ENCODE peak calls at places on chromosomes 3 and 15, in five cellular contexts. B is heart right ventricle, W is lower lobe of right lung, U is psoas muscle, Z is fibroblast of lung. L is an unnamed sample.
A peak's percentile ranks its signal among the peaks of the same experiment; 100 is the strongest.

GRCh38 chr3:129105862-129106261 is 15.7 kb downstream of the RAB43 start:
- DNase-seq in Z (no peak), U (no peak), W (peak; percentile 1), B (no peak), L (no peak)

GRCh38 chr3:127541320-127541719 is 49.2 kb downstream of the TPRA1 start:
- DNase-seq in U (no peak), B (no peak), Z (no peak), W (no peak), L (no peak)

GRCh38 chr15:45393851-45394250 is 15.5 kb upstream of the GATM start:
- DNase-seq in W (no peak), B (no peak), U (no peak), Z (no peak), L (no peak)

GRCh38 chr3:143302638-143303171 is 183.1 kb downstream of the CHST2 start:
- DNase-seq in U (peak; percentile 73), B (peak; percentile 74), Z (peak; percentile 81), W (peak; percentile 48), L (no peak)

GRCh38 chr3:58251653-58252052 is 14.1 kb downstream of the ABHD6 start:
- DNase-seq in U (no peak), Z (no peak), W (no peak), B (no peak), L (no peak)

GRCh38 chr3:29064085-29064484 is 216.8 kb upstream of the RBMS3 start:
- DNase-seq in U (no peak), B (no peak), W (no peak), Z (peak; percentile 68), L (no peak)

GRCh38 chr3:8778475-8778874 is 9.1 kb upstream of the OXTR start:
- DNase-seq in W (no peak), B (no peak), Z (no peak), U (no peak), L (no peak)

GRCh38 chr3:53238051-53238850 is 17.6 kb downstream of the TKT start:
- DNase-seq in B (no peak), W (no peak), Z (peak; percentile 94), U (no peak), L (peak; percentile 70)

GRCh38 chr3:175535351-175535750 is 676.2 kb downstream of the NAALADL2 start:
- DNase-seq in B (no peak), U (no peak), W (no peak), Z (no peak), L (no peak)

GRCh38 chr3:34012102-34012461 is 213.7 kb downstream of the PDCD6IP start:
- DNase-seq in W (no peak), B (no peak), U (no peak), Z (peak; percentile 98), L (no peak)

GRCh38 chr3:126389112-126389791 is 5.5 kb upstream of the CFAP100 start:
- DNase-seq in U (peak; percentile 97), Z (peak; percentile 90), B (peak; percentile 85), W (peak; percentile 97), L (peak; percentile 96)

GRCh38 chr3:159860727-159861126 is 127.9 kb upstream of the IL12A start:
- DNase-seq in B (no peak), W (no peak), Z (no peak), U (no peak), L (no peak)

GRCh38 chr3:65888980-65889706 is 149.6 kb downstream of the MAGI1 start:
- DNase-seq in W (no peak), U (no peak), B (peak; percentile 14), Z (peak; percentile 96), L (no peak)

GRCh38 chr3:61924065-61924740 is 362.8 kb downstream of the PTPRG start:
- DNase-seq in U (peak; percentile 83), B (peak; percentile 80), Z (no peak), W (no peak), L (no peak)

GRCh38 chr3:141650783-141651182 is 87.3 kb upstream of the RNF7 start:
- DNase-seq in Z (no peak), U (no peak), B (no peak), W (no peak), L (no peak)

GRCh38 chr3:52471371-52472238 is 16.2 kb downstream of the NISCH start:
- DNase-seq in B (peak; percentile 79), U (peak; percentile 83), W (peak; percentile 82), Z (peak; percentile 60), L (peak; percentile 88)

GRCh38 chr3:52244061-52244628 is 1.4 kb upstream of the PPM1M start:
- DNase-seq in W (peak; percentile 76), B (peak; percentile 32), U (peak; percentile 57), Z (peak; percentile 19), L (peak; percentile 79)

GRCh38 chr3:70244422-70244821 is 68.0 kb downstream of the MDFIC2 start:
- DNase-seq in U (no peak), B (no peak), Z (no peak), W (no peak), L (no peak)

GRCh38 chr15:61421938-61422337 is 192.8 kb upstream of the RORA start:
- DNase-seq in U (no peak), B (no peak), Z (no peak), W (no peak), L (no peak)

GRCh38 chr15:89654311-89654761 is 931 bp downstream of the KIF7 start:
- DNase-seq in W (no peak), Z (peak; percentile 48), B (no peak), U (no peak), L (no peak)

GRCh38 chr3:105580551-105580950 is 213.8 kb downstream of the ALCAM start:
- DNase-seq in Z (no peak), B (no peak), U (no peak), W (no peak), L (no peak)

GRCh38 chr15:39132071-39132470 is 448.8 kb upstream of the THBS1 start:
- DNase-seq in B (no peak), U (no peak), W (no peak), Z (no peak), L (no peak)

GRCh38 chr15:39134282-39134681 is 446.6 kb upstream of the THBS1 start:
- DNase-seq in B (no peak), Z (no peak), W (no peak), U (no peak), L (no peak)

GRCh38 chr15:39133201-39133600 is 447.7 kb upstream of the THBS1 start:
- DNase-seq in B (no peak), Z (peak; percentile 92), W (no peak), U (no peak), L (no peak)

GRCh38 chr15:39130556-39131379 is 450.1 kb upstream of the THBS1 start:
- DNase-seq in Z (no peak), B (no peak), U (no peak), W (no peak), L (no peak)

DNA sequence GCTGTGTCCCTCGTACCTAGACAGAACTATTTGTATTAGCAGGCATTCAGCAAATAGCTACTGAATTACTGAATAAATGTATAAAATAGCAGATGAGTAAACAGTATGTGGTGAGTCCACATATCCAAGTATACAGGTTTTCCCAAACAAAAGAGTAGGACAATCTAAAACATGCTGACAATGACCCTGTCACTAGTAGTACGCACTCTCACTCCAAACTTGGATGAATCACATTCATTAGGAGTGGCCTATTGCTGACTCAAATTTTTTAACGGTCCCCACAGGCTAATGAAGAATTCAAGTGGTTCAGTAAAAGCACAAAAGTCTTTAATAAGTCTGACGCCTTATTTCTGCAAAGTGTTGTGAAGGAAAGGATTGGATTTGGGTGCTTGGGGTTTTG is 449.3 kb upstream of the THBS1 start:
- DNase-seq in W (no peak), B (no peak), U (no peak), Z (no peak), L (no peak)
- H3K27ac ChIP-seq in W (no peak overlapping the region), B (no peak overlapping the region), U (no peak overlapping the region), Z (peak overlapping the region; percentile 89), L (no peak overlapping the region)

DNA sequence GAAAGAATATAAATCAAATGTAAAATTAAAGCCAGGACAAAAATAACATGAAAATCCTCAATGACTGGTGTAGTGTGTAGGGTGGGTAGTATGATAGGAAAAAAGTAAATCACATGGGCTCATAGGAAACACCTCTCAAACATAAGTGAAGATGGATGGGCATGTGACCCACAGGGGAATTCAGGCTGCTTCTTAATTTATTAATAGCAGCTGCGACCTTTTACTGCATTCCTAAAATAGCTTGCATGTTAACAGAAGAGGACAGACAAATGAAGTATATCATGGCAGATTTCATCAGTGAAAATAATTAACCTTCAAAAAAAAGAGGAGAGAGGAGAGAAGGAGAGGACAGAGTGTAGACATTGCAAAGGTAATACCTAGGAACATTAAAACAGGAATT is 132.8 kb downstream of the KCNMB2 start:
- DNase-seq in Z (no peak), B (no peak), W (no peak), U (no peak), L (no peak)
- H3K4me1 ChIP-seq in Z (no peaks in the 10 kb centered on the region), B (peaks cover 63% of the 10 kb centered on the region), W (peaks cover 10% of the 10 kb centered on the region), U (no peaks in the 10 kb centered on the region), L (peaks cover 4% of the 10 kb centered on the region)

DNA sequence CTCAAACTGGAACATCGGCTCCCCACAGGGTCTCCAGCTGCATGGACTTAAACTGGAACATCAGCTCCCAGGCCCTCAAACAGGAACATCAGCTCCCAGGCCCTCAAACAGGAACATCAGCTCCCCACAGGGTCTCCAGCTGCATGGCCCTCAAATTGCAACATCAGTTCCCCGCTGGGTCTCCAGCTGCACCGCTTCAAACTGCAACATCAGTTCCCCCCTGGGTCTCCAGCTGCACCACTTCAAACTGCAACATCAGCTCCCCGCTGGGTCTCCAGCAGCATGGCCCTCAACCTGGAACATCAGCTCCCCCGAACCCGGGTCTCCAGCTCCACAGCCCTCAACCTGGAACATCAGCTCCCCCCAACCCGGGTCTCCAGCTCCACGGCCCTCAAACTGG is 82.0 kb downstream of the TFRC start:
- DNase-seq in W (no peak), U (no peak), B (no peak), Z (no peak), L (no peak)
- H3K9me3 ChIP-seq in W (no peaks in the 10 kb centered on the region), U (no peaks in the 10 kb centered on the region), B (no peaks in the 10 kb centered on the region), Z (no peaks in the 10 kb centered on the region), L (no peaks in the 10 kb centered on the region)

GRCh38 chr3:42701371-42702065 is 1.1 kb downstream of the HHATL start:
- DNase-seq in U (peak; percentile 97), B (peak; percentile 86), Z (peak; percentile 34), W (peak; percentile 67), L (peak; percentile 80)

GRCh38 chr3:42703695-42704025 is 1.1 kb upstream of the HHATL start:
- DNase-seq in W (no peak), U (no peak), Z (no peak), B (no peak), L (no peak)

GRCh38 chr3:42700366-42701288 is 2.0 kb downstream of the HHATL start:
- DNase-seq in W (peak; percentile 25), B (no peak), U (peak; percentile 59), Z (no peak), L (no peak)

GRCh38 chr3:42702982-42703694 is 540 bp upstream of the HHATL start:
- DNase-seq in Z (no peak), U (no peak), B (no peak), W (peak; percentile 16), L (no peak)

DNA sequence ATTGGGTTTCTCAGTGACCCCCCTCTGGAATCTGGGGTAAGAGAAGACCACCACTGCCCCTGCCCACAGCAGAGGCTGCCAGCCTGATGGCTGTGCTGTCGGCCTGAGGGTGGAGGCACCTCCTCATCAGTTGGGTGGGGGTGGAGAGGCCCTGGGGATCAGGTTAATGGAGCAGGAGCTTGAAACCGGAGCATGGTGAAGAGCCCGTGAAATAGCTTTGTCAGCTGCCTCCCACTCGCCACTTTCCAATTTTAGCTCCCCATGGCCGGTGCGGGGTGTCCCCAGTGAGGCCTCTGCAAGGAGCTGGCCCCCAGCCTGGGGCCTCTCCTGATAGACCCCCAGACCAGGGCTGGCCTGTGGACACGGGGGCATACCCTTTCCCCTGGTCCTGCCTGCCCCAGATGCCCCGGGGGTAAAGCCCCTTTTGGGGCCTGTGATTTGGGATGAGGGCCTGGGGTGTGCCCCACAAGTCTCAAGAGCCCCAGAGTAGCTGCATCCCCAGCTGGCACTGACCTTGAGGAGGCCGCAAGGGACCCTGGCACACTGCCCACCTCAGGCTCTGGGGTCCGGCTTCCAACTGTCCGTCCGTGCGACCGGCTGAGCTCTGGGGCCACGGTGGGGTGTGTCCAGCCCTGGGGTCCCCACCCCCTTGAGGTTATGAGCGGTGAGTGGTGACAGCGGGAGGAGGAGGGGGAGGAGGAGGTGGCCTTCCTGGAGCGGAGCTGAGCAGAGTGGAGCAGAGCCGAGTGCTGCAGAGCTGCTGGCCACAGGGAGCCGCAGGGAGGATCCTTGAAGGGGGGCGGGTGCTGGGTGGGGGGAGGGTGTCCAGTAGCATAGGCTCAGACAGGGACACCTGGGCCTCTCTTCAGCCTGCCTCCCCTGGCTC is at the start of gene HHATL:
- DNase-seq in U (peak; percentile 95), W (peak; percentile 40), Z (no peak), B (peak; percentile 82), L (peak; percentile 60)
- H3K27ac ChIP-seq in U (peak within 1 kb of the TSS; percentile 100), W (no peak within 1 kb of the TSS), Z (no peak within 1 kb of the TSS), B (peak within 1 kb of the TSS; percentile 97), L (no peak within 1 kb of the TSS)